ENCODE peak calls at places on chromosome 14, in ten cellular contexts. T is fibroblast of the aortic adventitia; C is heart left ventricle; H is CD8-positive, alpha-beta T cell; Z is Caco-2; B is neural progenitor cell; W is choroid plexus epithelial cell; F is astrocyte of the spinal cord; L is BJ; V is OCI-LY7. Y is an unnamed sample.

GRCh38 chr14:94542111-94542810 is 19.0 kb upstream of the SERPINA4 start:
- DNase-seq in H (no peak), V (no peak), T (no peak), F (peak), Z (no peak), L (no peak), W (peak), B (no peak), C (no peak), Y (peak)

GRCh38 chr14:69720912-69721311 is 46.0 kb upstream of the SRSF5 start:
- DNase-seq in F (no peak), T (no peak), C (no peak), H (no peak), W (peak), B (no peak), L (no peak), Z (no peak), V (no peak), Y (no peak)

GRCh38 chr14:38279556-38279955 is 23.7 kb upstream of the CLEC14A start:
- DNase-seq in L (no peak), F (no peak), H (no peak), Z (no peak), T (no peak), C (no peak), V (no peak), W (no peak), B (no peak), Y (no peak)

GRCh38 chr14:63493246-63493645 is 49.9 kb downstream of the PPP2R5E start:
- DNase-seq in T (no peak), L (no peak), H (no peak), F (no peak), B (peak), V (peak), Z (no peak), C (no peak), W (peak), Y (no peak)

GRCh38 chr14:70810621-70811020 is 1.3 kb upstream of the MAP3K9 start:
- DNase-seq in H (no peak), B (no peak), V (no peak), W (no peak), Z (no peak), F (no peak), T (no peak), C (no peak), L (no peak), Y (no peak)

GRCh38 chr14:92683041-92683440 is 65.4 kb downstream of the LGMN start:
- DNase-seq in T (no peak), C (no peak), W (no peak), F (no peak), L (no peak), B (no peak), V (no peak), H (no peak), Z (no peak), Y (no peak)

GRCh38 chr14:50089213-50089612 is 27.2 kb downstream of the VCPKMT start:
- DNase-seq in V (no peak), Z (no peak), F (no peak), B (no peak), L (no peak), W (no peak), T (no peak), H (peak), C (no peak), Y (no peak)

GRCh38 chr14:62655161-62655560 is 390.1 kb downstream of the KCNH5 start:
- DNase-seq in H (no peak), V (no peak), W (no peak), L (no peak), C (no peak), T (no peak), B (peak), Z (no peak), F (no peak), Y (no peak)

GRCh38 chr14:75934998-75935628 is 46.7 kb downstream of the TGFB3 start:
- DNase-seq in T (no peak), B (no peak), Z (no peak), W (no peak), L (no peak), V (no peak), H (no peak), F (no peak), C (no peak), Y (no peak)

GRCh38 chr14:80298491-80299017 is 87.2 kb upstream of the DIO2 start:
- DNase-seq in L (no peak), V (no peak), Z (no peak), B (no peak), W (no peak), C (no peak), H (no peak), T (no peak), F (no peak), Y (no peak)
- H3K4me3 ChIP-seq in L (no peak), V (no peak), Z (no peak), B (no peak), W (no peak), C (no peak), H (no peak), T (no peak), F (no peak), Y (no peak)

DNA sequence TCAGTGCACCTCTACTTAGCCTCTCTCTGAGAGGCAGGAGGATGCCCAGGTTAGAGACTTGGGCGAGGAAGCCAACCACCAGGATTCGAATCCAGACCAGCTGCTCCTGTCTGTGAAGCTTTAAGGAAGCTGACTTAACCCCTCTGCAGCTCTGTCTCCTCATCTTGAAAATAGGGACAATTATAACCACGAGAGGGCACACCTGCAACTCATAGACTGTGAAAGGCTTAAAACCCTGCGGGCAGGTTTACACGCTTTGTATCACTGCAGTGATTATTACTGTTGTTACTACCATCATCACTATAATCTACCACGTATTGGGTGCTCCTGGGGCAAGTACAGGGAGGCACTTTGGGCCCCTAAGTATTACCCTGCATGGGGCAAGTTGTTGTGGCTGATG is 379.8 kb downstream of the VRK1 start:
- DNase-seq in B (peak), L (no peak), W (no peak), C (no peak), T (no peak), V (peak), F (no peak), H (peak), Z (peak), Y (no peak)
- TF ChIP-seq CTCF in B (peak), L (no peak), W (no peak), C (no peak), T (no peak), V (peak), F (peak), H (peak), Z (no peak), Y (no peak)

DNA sequence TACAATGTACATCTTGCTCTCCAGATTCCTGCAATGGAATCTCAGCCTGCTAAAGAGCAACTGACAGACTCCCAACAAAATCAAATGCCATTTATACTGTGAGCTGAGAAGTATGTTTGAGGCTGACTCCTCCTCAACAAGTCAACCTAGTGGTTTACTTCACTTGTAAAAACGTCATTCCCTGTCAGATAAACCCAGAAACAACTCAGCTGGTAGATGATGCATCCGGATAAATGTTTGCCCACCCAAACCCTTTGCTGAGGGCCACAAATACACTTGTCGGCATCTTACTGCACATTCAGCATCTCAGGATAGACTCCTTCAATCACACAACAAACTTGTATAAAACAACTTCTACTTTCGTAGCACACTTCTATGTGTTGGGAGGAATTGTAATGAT is 313.9 kb downstream of the GALC start:
- DNase-seq in W (no peak), Z (no peak), T (no peak), F (no peak), C (no peak), L (no peak), B (no peak), H (no peak), V (no peak), Y (no peak)
- H3K4me3 ChIP-seq in W (no peak), Z (no peak), T (no peak), F (no peak), C (no peak), L (no peak), B (no peak), H (no peak), V (no peak), Y (no peak)

DNA sequence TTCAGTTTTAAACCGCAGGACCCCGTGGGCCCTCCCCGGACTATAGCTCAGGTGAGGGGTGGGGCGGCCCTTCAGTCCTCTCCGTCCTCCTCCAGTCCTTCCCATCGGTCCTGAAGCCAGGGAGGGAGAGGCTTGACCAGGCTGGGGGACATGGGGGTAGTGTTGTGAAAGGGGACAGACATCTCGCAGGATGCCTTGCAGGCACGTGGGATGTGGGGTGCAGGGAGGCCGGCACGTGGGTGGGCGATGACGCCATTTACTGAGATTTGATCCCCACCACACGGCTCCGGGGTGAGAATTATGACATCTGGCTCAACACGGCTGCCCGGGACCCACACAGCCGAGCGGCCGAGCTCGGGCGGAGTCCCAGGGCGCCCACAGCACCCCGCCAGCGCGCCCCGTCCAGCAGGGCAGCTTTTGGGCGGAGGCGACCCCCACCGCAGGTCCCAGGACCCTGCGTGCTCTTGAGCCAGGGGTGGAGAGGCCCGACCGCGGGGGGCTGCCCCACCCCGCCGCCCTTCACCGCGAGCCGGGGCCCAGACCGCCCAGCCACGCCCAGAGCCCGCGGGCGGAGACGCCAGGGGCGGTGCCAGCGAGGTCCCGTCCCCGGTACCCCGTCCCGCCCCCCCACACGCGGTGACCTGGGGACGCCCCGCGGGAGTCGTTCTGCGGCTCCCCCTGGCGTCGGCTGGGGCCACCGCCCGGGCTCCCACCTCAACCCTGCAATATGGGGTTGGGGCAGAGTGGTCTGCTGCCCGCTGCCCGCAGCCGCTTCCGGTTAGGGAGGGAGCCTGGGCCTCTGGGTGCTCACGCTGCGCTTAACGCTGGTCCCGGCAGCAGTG is 3.3 kb upstream of the EXOC3L4 start:
- DNase-seq in H (peak), V (peak), B (peak), C (no peak), T (peak), F (no peak), L (no peak), W (peak), Z (no peak), Y (no peak)
- TF ChIP-seq CTCF in H (peak), V (peak), B (peak), C (peak), T (peak), F (peak), L (peak), W (peak), Z (peak), Y (peak)

GRCh38 chr14:72742682-72743195 is 151.2 kb downstream of the DPF3 start:
- DNase-seq in L (no peak), W (no peak), V (no peak), H (no peak), Z (no peak), F (no peak), C (no peak), B (no peak), T (no peak), Y (no peak)
- H3K4me3 ChIP-seq in L (no peak), W (no peak), V (no peak), H (no peak), Z (no peak), F (no peak), C (no peak), B (no peak), T (no peak), Y (no peak)

DNA sequence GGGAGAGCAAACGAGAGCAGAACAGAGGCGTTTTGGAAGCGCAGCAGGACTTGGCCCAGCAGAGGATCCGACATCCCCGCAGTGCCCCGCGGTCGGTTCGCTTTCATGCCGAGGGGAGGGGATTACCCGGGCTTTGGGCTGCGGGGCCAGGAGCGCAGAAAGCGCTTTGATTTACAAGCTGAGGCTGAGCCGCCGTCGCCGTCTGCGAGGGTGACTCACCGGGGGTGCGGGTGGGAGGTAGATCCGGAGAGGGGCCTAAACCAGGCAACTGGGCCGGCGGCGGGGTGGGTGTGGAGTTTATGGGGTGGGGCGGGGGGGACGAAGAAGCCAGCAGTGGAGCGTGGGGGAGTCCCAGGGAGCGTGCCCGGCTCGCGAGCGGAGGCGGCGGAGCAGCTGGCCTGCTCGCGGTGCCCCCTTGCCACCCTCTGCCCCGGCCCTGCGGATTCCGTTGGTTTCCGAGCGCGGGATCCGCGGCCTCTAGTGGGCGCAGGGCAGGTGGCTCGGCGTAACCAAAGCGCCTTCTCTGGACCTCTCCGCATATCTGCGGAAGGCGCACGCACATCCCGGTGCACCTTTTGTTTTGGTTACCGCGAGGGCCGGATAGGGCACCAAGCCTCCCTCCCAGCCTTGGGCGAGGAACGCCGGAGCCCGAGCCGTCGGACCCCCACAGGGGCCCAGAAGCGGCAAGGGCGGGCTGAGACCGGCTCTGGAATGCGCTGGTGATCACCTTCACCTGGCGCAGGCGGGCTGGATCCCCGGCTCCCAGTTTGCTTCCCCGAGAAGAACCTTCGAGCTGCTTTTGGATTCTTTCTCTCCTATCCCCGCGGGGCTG is 2.6 kb downstream of the SIX4 start:
- DNase-seq in V (peak), H (peak), C (peak), F (peak), W (peak), T (peak), Z (peak), L (no peak), B (peak), Y (no peak)
- TF ChIP-seq CTCF in V (peak), H (no peak), C (no peak), F (peak), W (peak), T (peak), Z (peak), L (peak), B (peak), Y (peak)

GRCh38 chr14:96507723-96508122 is 5.5 kb downstream of the PAPOLA start:
- DNase-seq in B (no peak), L (no peak), F (no peak), T (no peak), C (no peak), H (no peak), Z (no peak), W (no peak), V (no peak), Y (no peak)

GRCh38 chr14:96511667-96512066 is 9.5 kb downstream of the PAPOLA start:
- DNase-seq in L (no peak), Z (no peak), F (no peak), B (no peak), T (no peak), W (no peak), H (no peak), V (no peak), C (no peak), Y (no peak)

GRCh38 chr14:96509457-96510090 is 7.4 kb downstream of the PAPOLA start:
- DNase-seq in C (no peak), W (no peak), B (no peak), Z (no peak), V (no peak), T (no peak), F (no peak), H (no peak), L (no peak), Y (no peak)

GRCh38 chr14:96511146-96511545 is 9.0 kb downstream of the PAPOLA start:
- DNase-seq in H (no peak), L (no peak), T (no peak), Z (no peak), W (no peak), B (no peak), F (no peak), V (no peak), C (no peak), Y (no peak)

DNA sequence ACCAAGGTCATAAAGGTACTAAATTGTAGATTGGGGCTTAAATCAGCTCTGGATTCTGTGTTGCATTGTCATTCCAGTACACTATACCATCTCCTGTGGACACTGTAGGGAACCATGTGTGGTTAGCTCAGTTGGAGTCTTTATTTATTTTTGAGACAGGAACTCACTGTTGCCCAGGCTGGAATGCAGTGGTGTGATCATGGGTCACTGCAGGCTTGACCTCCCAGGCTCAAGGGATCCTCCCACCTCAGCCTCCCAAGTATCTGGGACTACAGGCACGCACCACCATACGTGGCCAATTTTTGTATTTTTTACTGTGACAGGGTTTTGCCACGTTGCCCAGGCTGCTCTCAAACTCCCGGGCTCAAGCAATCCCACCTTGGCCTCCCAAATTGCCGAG is 6.7 kb downstream of the PAPOLA start:
- DNase-seq in Z (no peak), H (no peak), C (no peak), B (no peak), F (no peak), L (no peak), V (no peak), W (peak), T (no peak), Y (no peak)
- H3K4me3 ChIP-seq in Z (no peak), H (no peak), C (no peak), B (no peak), F (no peak), L (no peak), V (no peak), W (no peak), T (no peak), Y (no peak)

GRCh38 chr14:74906923-74907620 is 16.0 kb downstream of the RPS6KL1 start:
- DNase-seq in H (no peak), W (no peak), B (no peak), L (no peak), T (no peak), Z (no peak), C (no peak), V (no peak), F (no peak), Y (no peak)
- TF ChIP-seq CTCF in H (no peak), W (peak), B (peak), L (peak), T (no peak), Z (no peak), C (no peak), V (peak), F (peak), Y (peak)

DNA sequence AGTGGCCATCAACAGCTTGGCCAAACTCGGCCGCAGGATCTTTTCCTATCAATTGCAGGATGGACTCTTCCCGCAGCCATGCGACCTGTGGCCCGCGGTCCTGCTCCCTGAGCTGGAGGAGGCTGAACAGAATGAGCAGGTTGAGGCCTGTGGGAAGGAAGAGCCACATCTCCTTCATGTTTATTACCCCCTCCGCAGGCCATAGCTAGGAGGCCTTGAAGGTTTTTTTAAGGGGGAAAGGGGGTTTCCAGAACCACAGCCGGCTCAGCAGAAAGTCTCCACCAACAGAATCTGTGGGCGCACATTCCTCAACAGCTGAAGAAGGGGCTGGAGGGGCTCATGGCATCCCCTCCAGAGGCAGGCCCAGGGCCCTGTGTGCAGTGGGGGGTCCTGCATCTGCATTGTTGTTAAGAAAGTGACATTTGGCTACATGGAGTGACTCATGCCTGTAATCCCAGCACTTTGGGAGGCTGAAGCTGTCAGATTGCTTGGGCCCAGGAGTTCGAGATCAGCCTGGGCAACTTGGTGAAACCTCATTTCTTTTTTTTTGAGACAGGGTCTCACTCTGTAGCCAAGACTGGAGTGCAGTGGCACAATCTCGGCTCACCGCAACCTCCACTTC is 25.2 kb upstream of the PPP1R13B start:
- DNase-seq in V (peak), Z (no peak), W (no peak), F (no peak), H (peak), C (no peak), T (no peak), L (no peak), B (peak), Y (no peak)
- H3K4me3 ChIP-seq in V (peak), Z (no peak), W (peak), F (no peak), H (peak), C (peak), T (no peak), L (no peak), B (peak), Y (no peak)

Y was measured in AG04449.